ENCODE peak calls at places on chromosomes 12 and 14, in eight cellular contexts. D is tibial artery, S is lower leg skin, H is fibroblast of pulmonary artery, X is HCT116, W is lower lobe of right lung, O is MM.1S, N is AG09309. A is an unnamed sample.
A peak's percentile ranks its signal among the peaks of the same experiment; 100 is the strongest.

GRCh38 chr12:124210991-124211577 is 83.8 kb upstream of the RFLNA start:
- DNase-seq in D (no peak), S (no peak), H (no peak), X (no peak), W (no peak), O (no peak), N (no peak), A (no peak)

GRCh38 chr12:50283924-50284236 is 560 bp upstream of the LIMA1 start:
- DNase-seq in D (no peak), S (no peak), H (peak; percentile 43), X (no peak), W (no peak), O (no peak), N (no peak), A (no peak)

GRCh38 chr14:70919774-70920173 is 12.5 kb downstream of the PCNX1 start:
- DNase-seq in D (no peak), S (no peak), H (peak; percentile 67), X (no peak), W (no peak), O (no peak), N (no peak), A (no peak)

GRCh38 chr12:67388331-67389163 is 119.4 kb downstream of the CAND1 start:
- DNase-seq in D (no peak), S (no peak), H (no peak), X (no peak), W (no peak), O (no peak), N (no peak), A (no peak)

GRCh38 chr14:30330452-30330851 is 228.5 kb upstream of the G2E3 start:
- DNase-seq in D (no peak), S (no peak), H (peak; percentile 15), X (peak; percentile 6), W (no peak), O (no peak), N (no peak), A (no peak)

GRCh38 chr14:34052658-34053014 is 101.8 kb upstream of the EGLN3 start:
- DNase-seq in D (peak; percentile 26), S (no peak), H (peak; percentile 53), X (peak; percentile 70), W (no peak), O (no peak), N (no peak), A (no peak)

GRCh38 chr12:63179224-63179623 is 28.2 kb upstream of the AVPR1A start:
- DNase-seq in D (no peak), S (no peak), H (no peak), X (no peak), W (no peak), O (no peak), N (no peak), A (no peak)

GRCh38 chr12:42933461-42934081 is 344.0 kb upstream of the PRICKLE1 start:
- DNase-seq in D (no peak), S (no peak), H (no peak), X (no peak), W (no peak), O (no peak), N (no peak), A (no peak)

GRCh38 chr12:31745242-31745641 is 16.4 kb upstream of the AMN1 start:
- DNase-seq in D (no peak), S (no peak), H (no peak), X (no peak), W (no peak), O (no peak), N (no peak), A (no peak)

GRCh38 chr14:91882776-91883175 is 15.4 kb upstream of the TC2N start:
- DNase-seq in D (no peak), S (no peak), H (no peak), X (no peak), W (no peak), O (no peak), N (no peak), A (no peak)

GRCh38 chr12:27367078-27367477 is 34.4 kb downstream of the BMAL2 start:
- DNase-seq in D (no peak), S (no peak), H (no peak), X (no peak), W (no peak), O (no peak), N (no peak), A (no peak)

GRCh38 chr12:80445083-80445482 is 1.0 kb downstream of the PTPRQ start:
- DNase-seq in D (no peak), S (no peak), H (peak; percentile 48), X (no peak), W (no peak), O (no peak), N (peak; percentile 37), A (peak; percentile 34)

GRCh38 chr14:64623576-64624165 is 73.9 kb downstream of the PPP1R36 start:
- DNase-seq in D (no peak), S (peak; percentile 32), H (no peak), X (no peak), W (no peak), O (no peak), N (no peak), A (no peak)

GRCh38 chr14:76348898-76349297 is 27.0 kb upstream of the ESRRB start:
- DNase-seq in D (peak; percentile 25), S (no peak), H (peak; percentile 59), X (peak; percentile 74), W (no peak), O (no peak), N (peak; percentile 20), A (peak; percentile 38)

GRCh38 chr14:90281261-90281660 is 24.9 kb downstream of the PSMC1 start:
- DNase-seq in D (no peak), S (peak; percentile 25), H (peak; percentile 72), X (no peak), W (no peak), O (no peak), N (no peak), A (peak; percentile 49)

GRCh38 chr12:82910246-82910893 is 223.7 kb downstream of the TMTC2 start:
- DNase-seq in D (no peak), S (no peak), H (no peak), X (no peak), W (no peak), O (no peak), N (no peak), A (no peak)

GRCh38 chr14:51398898-51399297 is 158.9 kb downstream of the TMX1 start:
- DNase-seq in D (no peak), S (no peak), H (peak; percentile 81), X (no peak), W (no peak), O (no peak), N (peak; percentile 56), A (peak; percentile 59)
- TF ChIP-seq CTCF in D (no peak), S (no peak), H (peak; percentile 11), X (no peak), W (no peak), O (no peak), N (peak; percentile 22), A (peak; percentile 10)

GRCh38 chr12:114668151-114668891 is 15.7 kb downstream of the TBX3 start:
- DNase-seq in D (peak; percentile 64), S (peak; percentile 94), H (peak; percentile 81), X (peak; percentile 61), W (peak; percentile 73), O (peak; percentile 47), N (no peak), A (no peak)
- H3K4me3 ChIP-seq in D (peak overlapping the region; percentile 29), S (no peak overlapping the region), H (peak overlapping the region; percentile 61), X (peak overlapping the region; percentile 54), W (peak overlapping the region; percentile 50), O (no peak overlapping the region), N (peak overlapping the region; percentile 51), A (peak overlapping the region; percentile 43)

DNA sequence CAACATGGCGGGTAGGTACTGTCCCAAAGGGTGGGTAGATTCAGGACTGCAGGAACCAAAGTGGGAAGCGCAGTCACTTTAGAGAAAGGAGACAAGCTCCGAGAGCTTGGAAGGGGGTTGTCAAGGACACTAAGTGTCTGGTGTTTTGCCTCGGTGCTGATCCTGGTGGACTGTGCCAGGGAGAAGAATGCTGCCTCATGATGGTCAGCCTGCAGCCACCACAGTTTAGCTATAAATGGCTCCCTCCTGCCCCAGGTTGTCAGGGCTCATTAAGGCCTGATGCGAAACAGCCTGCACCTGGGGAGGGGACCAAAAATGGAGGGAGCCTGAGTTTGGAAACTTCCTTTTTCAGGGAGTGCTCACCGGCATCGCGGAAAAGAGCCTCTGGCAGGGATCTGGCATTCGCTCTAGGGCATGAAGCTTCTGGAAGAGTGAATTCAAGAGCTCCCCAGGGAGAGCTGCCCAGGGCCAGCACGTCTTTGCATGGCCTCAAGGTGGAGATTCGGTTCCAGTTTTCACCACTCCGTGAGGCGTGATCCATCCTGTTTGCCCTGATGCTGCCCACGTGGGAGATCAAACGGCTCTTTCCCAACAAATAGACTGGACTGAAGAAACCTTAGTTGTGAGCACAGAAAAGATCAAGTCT is 164.0 kb downstream of the FOXN3 start:
- DNase-seq in D (peak; percentile 38), S (peak; percentile 60), H (peak; percentile 17), X (no peak), W (no peak), O (no peak), N (no peak), A (no peak)
- TF ChIP-seq CTCF in D (peak; percentile 38), S (no peak), H (no peak), X (peak; percentile 9), W (no peak), O (no peak), N (no peak), A (no peak)

GRCh38 chr12:2051700-2052625 is 824 bp upstream of the CACNA1C start:
- DNase-seq in D (no peak), S (no peak), H (no peak), X (no peak), W (no peak), O (no peak), N (no peak), A (no peak)
- H3K4me3 ChIP-seq in D (peak overlapping the region; percentile 95), S (no peak overlapping the region), H (peak overlapping the region; percentile 19), X (no peak overlapping the region), W (peak overlapping the region; percentile 42), O (peak overlapping the region; percentile 37), N (peak overlapping the region; percentile 51), A (peak overlapping the region; percentile 61)

GRCh38 chr12:5173511-5174011 is 129.9 kb downstream of the KCNA5 start:
- DNase-seq in D (no peak), S (peak; percentile 72), H (no peak), X (peak; percentile 51), W (no peak), O (no peak), N (no peak), A (no peak)

GRCh38 chr12:5170894-5171293 is 127.2 kb downstream of the KCNA5 start:
- DNase-seq in D (no peak), S (no peak), H (no peak), X (no peak), W (no peak), O (no peak), N (no peak), A (no peak)

GRCh38 chr12:5168148-5168547 is 124.5 kb downstream of the KCNA5 start:
- DNase-seq in D (no peak), S (no peak), H (no peak), X (no peak), W (no peak), O (no peak), N (no peak), A (no peak)

GRCh38 chr12:5172886-5173285 is 129.2 kb downstream of the KCNA5 start:
- DNase-seq in D (no peak), S (peak; percentile 37), H (no peak), X (no peak), W (no peak), O (no peak), N (no peak), A (no peak)

DNA sequence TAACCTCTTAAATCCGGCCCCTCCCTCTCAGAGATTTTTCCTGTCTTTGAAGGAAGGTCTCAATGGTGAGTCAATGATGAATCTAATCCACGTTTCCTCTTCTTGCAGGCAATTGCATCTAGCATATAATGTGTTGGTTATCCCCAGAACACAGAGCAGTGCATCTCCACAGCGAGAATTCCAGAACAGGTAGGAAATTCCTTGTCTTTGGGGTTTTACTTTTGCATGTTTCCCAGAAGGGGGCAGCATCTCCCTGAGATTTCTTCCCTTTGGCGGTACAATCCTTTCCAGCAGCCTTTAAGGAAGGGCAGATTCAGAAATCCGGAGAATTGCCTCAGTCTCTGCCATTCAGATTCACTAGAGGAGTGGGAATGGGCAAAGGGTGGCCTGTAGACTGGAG is 128.0 kb downstream of the KCNA5 start:
- DNase-seq in D (no peak), S (no peak), H (peak; percentile 42), X (peak; percentile 23), W (no peak), O (peak; percentile 25), N (peak; percentile 34), A (no peak)
- TF ChIP-seq CTCF in D (peak; percentile 48), S (no peak), H (peak; percentile 62), X (peak; percentile 67), W (peak; percentile 54), O (peak; percentile 50), N (peak; percentile 77), A (peak; percentile 75)